ENCODE peak calls at places on chromosomes 16 and 17, in eight cellular contexts. I is esophagus muscularis mucosa; P is AG04450; Q is stomach; K is hepatocyte; N is fibroblast of lung; G is CD4-positive, alpha-beta T cell; J is CD8-positive, alpha-beta T cell. O is an unnamed sample.
A peak's percentile ranks its signal among the peaks of the same experiment; 100 is the strongest.

GRCh38 chr16:4081035-4081434 is 35.2 kb downstream of the ADCY9 start:
- DNase-seq in I (no peak), P (no peak), Q (no peak), K (no peak), N (no peak), G (no peak), J (no peak), O (no peak)

GRCh38 chr17:78797213-78797612 is 15.1 kb upstream of the CYTH1 start:
- DNase-seq in I (no peak), P (no peak), Q (no peak), K (no peak), N (no peak), G (no peak), J (no peak), O (no peak)

GRCh38 chr17:43367588-43368242 is 31.1 kb upstream of the ARL4D start:
- DNase-seq in I (no peak), P (peak; percentile 97), Q (no peak), K (peak; percentile 82), N (peak; percentile 94), G (no peak), J (peak; percentile 8), O (no peak)

GRCh38 chr16:7550096-7550495 is 217.5 kb downstream of the RBFOX1 start:
- DNase-seq in I (no peak), P (no peak), Q (no peak), K (no peak), N (no peak), G (no peak), J (no peak), O (no peak)

GRCh38 chr17:17043668-17044226 is 1.5 kb downstream of the MPRIP start:
- DNase-seq in I (no peak), P (no peak), Q (peak; percentile 23), K (no peak), N (no peak), G (no peak), J (no peak), O (no peak)

GRCh38 chr16:26816885-26817571 is 249.7 kb upstream of the C16orf82 start:
- DNase-seq in I (no peak), P (peak; percentile 20), Q (no peak), K (no peak), N (peak; percentile 20), G (no peak), J (no peak), O (no peak)

GRCh38 chr17:33494156-33494555 is 201.1 kb upstream of the ASIC2 start:
- DNase-seq in I (no peak), P (no peak), Q (no peak), K (no peak), N (peak; percentile 3), G (no peak), J (no peak), O (no peak)

GRCh38 chr16:65895906-65896305 is 470.6 kb upstream of the CDH5 start:
- DNase-seq in I (peak; percentile 78), P (no peak), Q (no peak), K (no peak), N (no peak), G (no peak), J (no peak), O (no peak)

GRCh38 chr16:48591976-48592375 is 18.0 kb downstream of the N4BP1 start:
- DNase-seq in I (no peak), P (no peak), Q (no peak), K (no peak), N (no peak), G (no peak), J (no peak), O (no peak)

GRCh38 chr16:23597003-23597756 is 1.1 kb upstream of the NDUFAB1 start:
- DNase-seq in I (no peak), P (no peak), Q (no peak), K (peak; percentile 63), N (no peak), G (no peak), J (no peak), O (no peak)

GRCh38 chr17:73088561-73088960 is 3.9 kb downstream of the SLC39A11 start:
- DNase-seq in I (no peak), P (no peak), Q (no peak), K (no peak), N (no peak), G (no peak), J (no peak), O (no peak)

GRCh38 chr16:86519649-86520316 is 9.5 kb downstream of the FOXF1 start:
- DNase-seq in I (no peak), P (peak; percentile 51), Q (peak; percentile 59), K (peak; percentile 86), N (peak; percentile 40), G (peak; percentile 22), J (peak; percentile 54), O (peak; percentile 12)

GRCh38 chr17:49898547-49899490 is 51.0 kb upstream of the TAC4 start:
- DNase-seq in I (no peak), P (no peak), Q (no peak), K (peak; percentile 37), N (no peak), G (no peak), J (no peak), O (no peak)

GRCh38 chr16:50836121-50836541 is 94.2 kb downstream of the CYLD start:
- DNase-seq in I (no peak), P (no peak), Q (no peak), K (no peak), N (no peak), G (no peak), J (no peak), O (peak; percentile 47)
- H3K27ac ChIP-seq in I (no peak overlapping the region), P (no peak overlapping the region), Q (no peak overlapping the region), K (peak overlapping the region; percentile 14), N (no peak overlapping the region), G (no peak overlapping the region), J (no peak overlapping the region), O (peak overlapping the region; percentile 99)

GRCh38 chr17:39222866-39223834 is 2.6 kb downstream of the STAC2 start:
- DNase-seq in I (no peak), P (no peak), Q (no peak), K (no peak), N (no peak), G (no peak), J (no peak), O (no peak)

GRCh38 chr17:39224778-39225307 is 902 bp downstream of the STAC2 start:
- DNase-seq in I (no peak), P (no peak), Q (no peak), K (no peak), N (no peak), G (no peak), J (no peak), O (no peak)

GRCh38 chr17:39225308-39225973 is at the start of gene STAC2:
- DNase-seq in I (no peak), P (no peak), Q (no peak), K (no peak), N (no peak), G (no peak), J (peak; percentile 36), O (no peak)

GRCh38 chr17:39225974-39226683 is 384 bp upstream of the STAC2 start:
- DNase-seq in I (no peak), P (no peak), Q (peak; percentile 38), K (peak; percentile 76), N (peak; percentile 44), G (peak; percentile 26), J (peak; percentile 77), O (no peak)

GRCh38 chr17:39223907-39224777 is 1.6 kb downstream of the STAC2 start:
- DNase-seq in I (no peak), P (no peak), Q (no peak), K (no peak), N (no peak), G (no peak), J (no peak), O (no peak)
- H3K27ac ChIP-seq in I (no peak overlapping the region), P (no peak overlapping the region), Q (no peak overlapping the region), K (no peak overlapping the region), N (no peak overlapping the region), G (no peak overlapping the region), J (no peak overlapping the region), O (no peak overlapping the region)

GRCh38 chr17:19376799-19377198 is 1.5 kb upstream of the MAPK7 start:
- DNase-seq in I (no peak), P (no peak), Q (no peak), K (no peak), N (no peak), G (no peak), J (no peak), O (no peak)
- H3K27ac ChIP-seq in I (peak overlapping the region; percentile 95), P (no peak overlapping the region), Q (peak overlapping the region; percentile 96), K (peak overlapping the region; percentile 91), N (peak overlapping the region; percentile 99), G (no peak overlapping the region), J (peak overlapping the region; percentile 86), O (no peak overlapping the region)

DNA sequence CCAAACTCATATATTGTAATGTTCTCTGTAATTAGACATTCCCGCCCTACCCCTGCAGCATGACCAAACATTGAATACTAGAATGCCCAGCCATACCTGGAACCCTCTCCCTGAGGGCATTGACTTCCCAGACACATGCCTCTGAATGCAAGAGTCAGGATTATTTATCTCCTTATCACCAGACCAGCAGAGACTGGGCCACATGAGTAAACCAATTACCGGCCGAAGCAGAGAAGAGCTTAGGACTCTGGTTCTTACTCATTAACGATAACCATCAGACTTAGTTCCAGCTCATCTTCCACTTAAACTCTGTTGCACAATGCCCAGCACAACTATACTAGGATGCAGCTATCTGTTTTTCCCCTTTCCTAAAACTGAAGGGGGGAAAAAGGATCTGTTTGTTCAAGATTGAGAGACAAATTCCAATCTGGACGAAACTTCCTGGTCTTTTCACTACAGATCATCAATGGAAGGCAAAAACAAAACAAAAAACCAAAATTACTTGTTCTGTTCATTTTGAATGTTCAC is 88.2 kb upstream of the CORO6 start:
- DNase-seq in I (peak; percentile 81), P (no peak), Q (no peak), K (peak; percentile 48), N (peak; percentile 52), G (no peak), J (no peak), O (no peak)
- H3K27ac ChIP-seq in I (peak overlapping the region; percentile 55), P (no peak overlapping the region), Q (peak overlapping the region; percentile 48), K (no peak overlapping the region), N (no peak overlapping the region), G (no peak overlapping the region), J (no peak overlapping the region), O (no peak overlapping the region)

GRCh38 chr16:12160249-12160648 is 183.7 kb downstream of the SNX29 start:
- DNase-seq in I (no peak), P (no peak), Q (no peak), K (no peak), N (peak; percentile 77), G (no peak), J (no peak), O (no peak)

GRCh38 chr16:12158428-12158827 is 181.9 kb downstream of the SNX29 start:
- DNase-seq in I (no peak), P (no peak), Q (no peak), K (no peak), N (peak; percentile 96), G (no peak), J (no peak), O (no peak)

GRCh38 chr16:12159672-12160071 is 183.1 kb downstream of the SNX29 start:
- DNase-seq in I (no peak), P (no peak), Q (no peak), K (no peak), N (no peak), G (no peak), J (no peak), O (no peak)

GRCh38 chr16:12157510-12158093 is 181.1 kb downstream of the SNX29 start:
- DNase-seq in I (no peak), P (no peak), Q (no peak), K (no peak), N (peak; percentile 71), G (no peak), J (no peak), O (no peak)

DNA sequence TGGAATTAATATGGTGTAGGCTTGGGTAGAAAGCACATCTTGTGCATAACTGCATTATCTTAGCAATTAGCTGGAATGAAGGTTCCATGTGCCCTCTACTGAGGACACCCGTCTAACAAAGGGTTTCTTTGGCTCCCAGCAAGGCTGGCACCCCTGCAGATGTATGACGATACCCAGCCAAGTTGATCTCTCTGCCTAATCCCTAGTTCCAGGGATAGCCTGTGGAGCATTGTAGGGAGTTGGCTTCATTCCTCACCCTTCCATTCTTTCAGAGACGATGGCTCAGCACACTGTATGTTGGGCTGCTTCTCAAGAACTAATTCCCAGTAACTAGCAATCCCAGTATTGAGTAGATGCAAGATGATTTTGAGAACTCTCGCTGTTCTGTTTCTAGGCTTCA is 182.5 kb downstream of the SNX29 start:
- DNase-seq in I (no peak), P (no peak), Q (no peak), K (no peak), N (peak; percentile 15), G (no peak), J (no peak), O (no peak)
- H3K27ac ChIP-seq in I (no peak overlapping the region), P (peak overlapping the region; percentile 31), Q (no peak overlapping the region), K (no peak overlapping the region), N (no peak overlapping the region), G (no peak overlapping the region), J (no peak overlapping the region), O (no peak overlapping the region)

O was measured in substantia nigra.